ENCODE peak calls at places on chromosomes 12 and 14, in seven cellular contexts. S is SK-N-SH, V is K562, Z is IMR-90, K is H1, U is HepG2, E is GM12878. H is an unnamed sample.

GRCh38 chr14:96261053-96261452 is 5.0 kb downstream of the BDKRB1 start:
- DNase-seq in S (no peak), V (no peak), Z (peak; percentile 35), K (no peak), U (no peak), E (no peak), H (no peak)

GRCh38 chr14:100215330-100215885 is 23.5 kb upstream of the YY1 start:
- DNase-seq in S (no peak), V (peak; percentile 50), Z (no peak), K (no peak), U (no peak), E (no peak), H (no peak)

GRCh38 chr12:108629156-108629555 is 4.5 kb downstream of the SELPLG start:
- DNase-seq in S (no peak), V (peak; percentile 41), Z (no peak), K (no peak), U (no peak), E (no peak), H (no peak)

GRCh38 chr14:95291859-95292542 is 27.7 kb downstream of the CLMN start:
- DNase-seq in S (peak; percentile 48), V (peak; percentile 46), Z (peak; percentile 21), K (no peak), U (no peak), E (no peak), H (peak; percentile 50)

GRCh38 chr14:20631821-20632389 is 9.6 kb downstream of the OR6S1 start:
- DNase-seq in S (peak; percentile 34), V (peak; percentile 70), Z (peak; percentile 56), K (peak; percentile 67), U (peak; percentile 83), E (no peak), H (peak; percentile 83)

GRCh38 chr14:58138065-58138718 is 13.8 kb downstream of the ARMH4 start:
- DNase-seq in S (no peak), V (peak; percentile 71), Z (no peak), K (no peak), U (no peak), E (no peak), H (no peak)

GRCh38 chr12:124713436-124714082 is 146.1 kb upstream of the NCOR2 start:
- DNase-seq in S (peak; percentile 63), V (no peak), Z (peak; percentile 89), K (no peak), U (no peak), E (peak; percentile 93), H (no peak)

GRCh38 chr12:54262403-54262925 is 17.5 kb downstream of the CBX5 start:
- DNase-seq in S (no peak), V (peak; percentile 74), Z (peak; percentile 61), K (no peak), U (no peak), E (no peak), H (peak; percentile 81)

GRCh38 chr12:9869307-9870161 is at the start of gene CLEC2B:
- DNase-seq in S (no peak), V (peak; percentile 33), Z (peak; percentile 85), K (no peak), U (no peak), E (peak; percentile 40), H (no peak)

GRCh38 chr12:45991289-45992249 is 1.2 kb upstream of the SCAF11 start:
- DNase-seq in S (peak; percentile 79), V (peak; percentile 89), Z (peak; percentile 43), K (peak; percentile 67), U (peak; percentile 76), E (no peak), H (peak; percentile 77)

GRCh38 chr14:30005114-30005698 is 77.6 kb upstream of the PRKD1 start:
- DNase-seq in S (peak; percentile 19), V (peak; percentile 24), Z (peak; percentile 89), K (no peak), U (peak; percentile 62), E (no peak), H (peak; percentile 64)

GRCh38 chr14:100271247-100271939 is 32.4 kb downstream of the YY1 start:
- DNase-seq in S (no peak), V (peak; percentile 21), Z (no peak), K (no peak), U (peak; percentile 66), E (no peak), H (no peak)

GRCh38 chr14:37597538-37598084 is 2.2 kb downstream of the TTC6 start:
- DNase-seq in S (no peak), V (no peak), Z (no peak), K (peak; percentile 73), U (no peak), E (no peak), H (no peak)

GRCh38 chr14:54257424-54257823 is 139.4 kb upstream of the CDKN3 start:
- DNase-seq in S (no peak), V (no peak), Z (no peak), K (no peak), U (no peak), E (no peak), H (no peak)

GRCh38 chr14:38039526-38039925 is 168.2 kb upstream of the SSTR1 start:
- DNase-seq in S (no peak), V (no peak), Z (peak; percentile 11), K (no peak), U (no peak), E (no peak), H (no peak)

GRCh38 chr14:93037354-93037753 is 78.4 kb downstream of the ITPK1 start:
- DNase-seq in S (no peak), V (no peak), Z (no peak), K (no peak), U (no peak), E (no peak), H (no peak)

GRCh38 chr12:125533434-125534029 is 468.3 kb downstream of the AACS start:
- DNase-seq in S (peak; percentile 80), V (peak; percentile 55), Z (no peak), K (peak; percentile 90), U (peak; percentile 11), E (no peak), H (peak; percentile 31)

GRCh38 chr12:70508178-70508577 is 129.1 kb downstream of the PTPRB start:
- DNase-seq in S (no peak), V (no peak), Z (no peak), K (no peak), U (peak; percentile 7), E (no peak), H (peak; percentile 9)
- TF ChIP-seq RFX5 in S (no peak), V (no peak), Z (no peak), K (no peak), U (no peak), E (no peak), H (no peak)

GRCh38 chr12:1499351-1499750 is 95.0 kb downstream of the FBXL14 start:
- DNase-seq in S (no peak), V (no peak), Z (no peak), K (no peak), U (no peak), E (no peak), H (no peak)

GRCh38 chr12:1498199-1498740 is 96.1 kb downstream of the FBXL14 start:
- DNase-seq in S (no peak), V (no peak), Z (no peak), K (no peak), U (no peak), E (no peak), H (no peak)

GRCh38 chr12:1501001-1501400 is 93.4 kb downstream of the FBXL14 start:
- DNase-seq in S (no peak), V (no peak), Z (no peak), K (no peak), U (no peak), E (no peak), H (no peak)

GRCh38 chr12:1501695-1502440 is 92.5 kb downstream of the FBXL14 start:
- DNase-seq in S (no peak), V (no peak), Z (no peak), K (no peak), U (no peak), E (no peak), H (no peak)

GRCh38 chr12:1500095-1500801 is 94.1 kb downstream of the FBXL14 start:
- DNase-seq in S (no peak), V (peak; percentile 91), Z (peak; percentile 81), K (no peak), U (no peak), E (no peak), H (peak; percentile 79)
- TF ChIP-seq RFX5 in S (no peak), V (no peak), Z (no peak), K (no peak), U (no peak), E (no peak), H (no peak)

GRCh38 chr12:62684586-62685295 is 218.1 kb downstream of the MON2 start:
- DNase-seq in S (peak; percentile 55), V (no peak), Z (no peak), K (no peak), U (no peak), E (no peak), H (no peak)

GRCh38 chr12:62689042-62689839 is 222.6 kb downstream of the MON2 start:
- DNase-seq in S (no peak), V (no peak), Z (peak; percentile 69), K (no peak), U (no peak), E (no peak), H (no peak)

GRCh38 chr12:62691309-62691708 is 224.7 kb downstream of the MON2 start:
- DNase-seq in S (no peak), V (no peak), Z (no peak), K (no peak), U (no peak), E (no peak), H (no peak)

GRCh38 chr12:62683724-62684501 is 217.3 kb downstream of the MON2 start:
- DNase-seq in S (peak; percentile 41), V (no peak), Z (peak; percentile 30), K (no peak), U (no peak), E (no peak), H (no peak)

DNA sequence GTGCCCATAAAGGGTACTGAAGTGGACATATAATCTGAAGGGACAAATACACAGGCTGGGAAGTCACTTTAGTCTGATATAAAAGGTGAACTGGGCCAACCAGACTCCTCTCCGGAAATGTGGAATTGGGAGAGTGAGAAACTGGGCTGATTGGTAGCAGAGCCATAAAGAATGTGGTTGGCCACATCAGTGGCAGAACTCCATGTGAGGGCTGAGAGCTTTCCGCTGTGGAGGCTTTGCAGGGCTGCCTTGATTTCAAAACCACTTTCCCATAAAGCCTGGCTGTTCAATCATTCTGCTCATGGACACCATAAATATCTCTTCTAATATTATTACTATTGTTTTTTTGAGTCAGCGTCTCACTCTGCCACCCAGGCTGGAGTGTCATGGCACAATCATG is 220.3 kb downstream of the MON2 start:
- DNase-seq in S (no peak), V (no peak), Z (no peak), K (no peak), U (no peak), E (no peak), H (no peak)
- TF ChIP-seq RFX5 in S (no peak), V (no peak), Z (no peak), K (no peak), U (no peak), E (no peak), H (no peak)

GRCh38 chr12:109944561-109944960 is 44.5 kb downstream of the TCHP start:
- DNase-seq in S (no peak), V (no peak), Z (no peak), K (no peak), U (no peak), E (no peak), H (no peak)
- TF ChIP-seq RFX5 in S (no peak), V (no peak), Z (no peak), K (no peak), U (no peak), E (no peak), H (no peak)